ENCODE peak calls at places on chromosomes 7 and 10, in six cellular contexts. J is GM12891, T is midbrain, H is GM12865, K is EL, S is GDM1. Y is an unnamed sample.

GRCh38 chr10:11014671-11015141 is 3.0 kb upstream of the CELF2 start:
- DNase-seq in S (no peak), J (no peak), T (no peak), H (no peak), K (no peak), Y (no peak)

GRCh38 chr10:119973261-119973660 is 80.7 kb downstream of the SEC23IP start:
- DNase-seq in T (no peak), K (peak), H (peak), J (no peak), S (no peak), Y (no peak)

GRCh38 chr10:36608251-36608650 is 517.1 kb upstream of the ANKRD30A start:
- DNase-seq in S (no peak), K (peak), H (no peak), T (no peak), J (no peak), Y (no peak)

GRCh38 chr7:133690740-133691139 is 436.4 kb upstream of the LRGUK start:
- DNase-seq in H (no peak), S (no peak), K (no peak), T (no peak), J (no peak), Y (no peak)

GRCh38 chr7:43201912-43202311 is 89.5 kb downstream of the HECW1 start:
- DNase-seq in T (no peak), K (peak), J (no peak), H (no peak), S (no peak), Y (no peak)

GRCh38 chr10:3783721-3784432 is 1.1 kb downstream of the KLF6 start:
- DNase-seq in T (peak), H (peak), S (no peak), J (no peak), K (peak), Y (peak)

GRCh38 chr10:103660364-103661197 is 167.1 kb downstream of the NEURL1 start:
- DNase-seq in K (peak), H (no peak), J (no peak), S (no peak), T (no peak), Y (no peak)

GRCh38 chr7:20083781-20084180 is 133.4 kb downstream of the MACC1 start:
- DNase-seq in T (no peak), K (peak), S (no peak), J (no peak), H (peak), Y (no peak)

GRCh38 chr10:44261710-44262455 is 123.0 kb downstream of the CXCL12 start:
- DNase-seq in J (no peak), H (peak), T (no peak), S (no peak), K (peak), Y (no peak)

GRCh38 chr10:3471927-3472704 is 299.5 kb upstream of the PITRM1 start:
- DNase-seq in T (peak), K (peak), J (no peak), S (no peak), H (no peak), Y (no peak)

GRCh38 chr10:98419456-98420261 is 4.7 kb upstream of the PYROXD2 start:
- DNase-seq in K (no peak), J (no peak), S (no peak), H (no peak), T (no peak), Y (no peak)

GRCh38 chr10:3526721-3527120 is 258.3 kb downstream of the KLF6 start:
- DNase-seq in T (no peak), S (no peak), J (no peak), H (no peak), K (peak), Y (no peak)

GRCh38 chr10:1377756-1378397 is 321.7 kb downstream of the WDR37 start:
- DNase-seq in S (no peak), K (no peak), J (no peak), H (no peak), T (no peak), Y (no peak)

GRCh38 chr10:71333154-71333887 is 14.3 kb downstream of the SLC29A3 start:
- DNase-seq in T (no peak), J (no peak), H (no peak), K (no peak), S (peak), Y (peak)

GRCh38 chr7:157615101-157615817 is 278.5 kb downstream of the DNAJB6 start:
- DNase-seq in J (no peak), K (no peak), H (no peak), T (no peak), S (no peak), Y (no peak)

GRCh38 chr7:155378959-155379871 is 78.7 kb upstream of the EN2 start:
- DNase-seq in T (no peak), J (no peak), K (no peak), S (no peak), H (no peak), Y (no peak)

GRCh38 chr10:119478111-119479047 is 64.1 kb downstream of the RGS10 start:
- DNase-seq in J (no peak), H (peak), S (no peak), T (no peak), K (no peak), Y (no peak)

GRCh38 chr10:51422311-51423120 is 276.9 kb downstream of the CSTF2T start:
- DNase-seq in K (peak), T (peak), S (peak), H (peak), J (peak), Y (peak)

GRCh38 chr7:7766671-7767070 is 48.3 kb upstream of the RPA3 start:
- DNase-seq in K (no peak), H (no peak), J (no peak), T (no peak), S (no peak), Y (no peak)

GRCh38 chr7:91911121-91911520 is 29.5 kb upstream of the AKAP9 start:
- DNase-seq in K (no peak), H (no peak), S (no peak), T (no peak), J (no peak), Y (no peak)

GRCh38 chr10:108783897-108784296 is 1139.4 kb downstream of the XPNPEP1 start:
- DNase-seq in J (peak), S (peak), H (peak), K (peak), T (peak), Y (peak)

GRCh38 chr10:103798511-103798910 is 56.9 kb downstream of the SH3PXD2A start:
- DNase-seq in K (no peak), S (no peak), T (no peak), H (no peak), J (no peak), Y (no peak)

GRCh38 chr10:34535872-34536271 is 279.2 kb downstream of the PARD3 start:
- DNase-seq in T (no peak), S (no peak), H (no peak), J (no peak), K (no peak), Y (no peak)

GRCh38 chr10:104639595-104640338 is 1.3 kb upstream of the SORCS3 start:
- DNase-seq in K (no peak), H (no peak), S (no peak), J (no peak), T (no peak), Y (no peak)

GRCh38 chr7:29281782-29282541 is 87.4 kb downstream of the CHN2 start:
- DNase-seq in J (no peak), S (no peak), H (no peak), T (peak), K (peak), Y (no peak)

GRCh38 chr7:31373337-31374289 is 33.1 kb upstream of the NEUROD6 start:
- DNase-seq in H (peak), S (peak), J (peak), K (peak), T (peak), Y (peak)

GRCh38 chr10:133089461-133089800 is 1.7 kb downstream of the ADGRA1 start:
- DNase-seq in T (peak), J (no peak), K (no peak), S (no peak), H (no peak), Y (no peak)

GRCh38 chr7:107446531-107446930 is 23.3 kb upstream of the GPR22 start:
- DNase-seq in K (peak), S (no peak), J (no peak), H (no peak), T (no peak), Y (no peak)

GRCh38 chr10:112585052-112585451 is 138.0 kb downstream of the VTI1A start:
- DNase-seq in T (no peak), K (peak), H (no peak), S (no peak), J (no peak), Y (no peak)

GRCh38 chr10:37703833-37704382 is 153.5 kb downstream of the ZNF248 start:
- DNase-seq in H (no peak), K (no peak), T (no peak), S (no peak), J (no peak), Y (no peak)

GRCh38 chr7:123865517-123866117 is 20.6 kb downstream of the HYAL4 start:
- DNase-seq in T (peak), H (peak), K (peak), S (peak), J (peak), Y (peak)

GRCh38 chr7:112079671-112080070 is 126.5 kb downstream of the DOCK4 start:
- DNase-seq in H (no peak), T (no peak), K (peak), S (no peak), J (no peak), Y (no peak)